ENCODE peak calls at places on chromosome 2, in six cellular contexts. D is thyroid gland, N is keratinocyte, O is uterus, I is fibroblast of lung, M is K562. Z is an unnamed sample.

GRCh38 chr2:28926837-28927236 is 32.4 kb downstream of the WDR43 start:
- DNase-seq in D (no peak), N (peak; percentile 21), O (no peak), I (peak; percentile 52), M (no peak), Z (no peak)

GRCh38 chr2:135074216-135074615 is 22.1 kb downstream of the RAB3GAP1 start:
- DNase-seq in D (no peak), N (no peak), O (no peak), I (no peak), M (no peak), Z (no peak)

GRCh38 chr2:100520224-100520623 is 42.6 kb upstream of the PDCL3 start:
- DNase-seq in D (no peak), N (no peak), O (no peak), I (no peak), M (no peak), Z (no peak)

GRCh38 chr2:216578325-216578724 is 54.9 kb upstream of the IGFBP2 start:
- DNase-seq in D (no peak), N (no peak), O (no peak), I (no peak), M (no peak), Z (no peak)

GRCh38 chr2:88690591-88691338 is 708 bp upstream of the RPIA start:
- DNase-seq in D (peak; percentile 62), N (peak; percentile 36), O (no peak), I (no peak), M (peak; percentile 49), Z (peak; percentile 26)

GRCh38 chr2:19685713-19686112 is 216.1 kb downstream of the TTC32 start:
- DNase-seq in D (no peak), N (no peak), O (no peak), I (no peak), M (no peak), Z (peak; percentile 25)

GRCh38 chr2:19070866-19071265 is 287.6 kb downstream of the OSR1 start:
- DNase-seq in D (no peak), N (no peak), O (no peak), I (peak; percentile 95), M (no peak), Z (no peak)

GRCh38 chr2:55880416-55881143 is 43.0 kb downstream of the EFEMP1 start:
- DNase-seq in D (no peak), N (no peak), O (no peak), I (peak; percentile 61), M (no peak), Z (no peak)

GRCh38 chr2:232603283-232603682 is 30.1 kb upstream of the EFHD1 start:
- DNase-seq in D (no peak), N (no peak), O (no peak), I (no peak), M (no peak), Z (no peak)

GRCh38 chr2:218995972-218996644 is 2.9 kb upstream of the CRYBA2 start:
- DNase-seq in D (peak; percentile 85), N (no peak), O (peak; percentile 80), I (peak; percentile 79), M (peak; percentile 92), Z (peak; percentile 90)

GRCh38 chr2:196783431-196784094 is 15.9 kb downstream of the GTF3C3 start:
- DNase-seq in D (no peak), N (no peak), O (no peak), I (peak; percentile 47), M (no peak), Z (no peak)

GRCh38 chr2:69026026-69026425 is 13.0 kb downstream of the ANTXR1 start:
- DNase-seq in D (peak; percentile 43), N (no peak), O (no peak), I (peak; percentile 62), M (peak; percentile 51), Z (peak; percentile 40)

GRCh38 chr2:12296120-12296519 is 420.6 kb upstream of the TRIB2 start:
- DNase-seq in D (no peak), N (no peak), O (no peak), I (no peak), M (no peak), Z (no peak)

DNA sequence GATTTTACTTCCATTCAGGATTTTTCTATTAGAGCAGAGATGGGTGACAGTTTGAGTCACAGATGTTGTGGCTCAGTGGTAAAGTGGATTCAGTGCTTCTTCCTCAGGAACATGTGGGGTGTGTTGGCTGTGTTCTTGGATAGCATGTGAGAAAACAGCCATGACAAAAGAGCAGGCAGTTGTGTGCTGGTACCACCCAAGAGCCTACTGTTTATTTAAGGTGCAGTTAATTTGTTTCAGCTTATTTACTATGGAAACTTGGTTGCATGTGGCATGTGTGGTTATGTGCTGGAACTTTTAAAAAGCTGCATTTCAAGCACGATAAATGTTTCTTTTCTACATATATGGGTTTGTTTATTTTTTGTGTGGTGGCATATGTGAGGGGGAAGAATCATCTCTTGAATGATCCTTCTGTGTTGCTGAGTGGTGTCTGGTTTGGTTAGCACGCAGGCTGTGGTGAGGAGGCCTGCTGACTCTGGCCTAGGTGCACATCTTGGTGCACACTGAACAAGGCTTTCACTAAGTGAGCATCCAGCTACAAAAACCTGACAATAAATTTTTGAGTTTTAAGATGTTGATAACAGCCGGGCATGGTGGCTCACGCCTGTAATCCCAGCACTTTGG is 67.3 kb downstream of the SPTBN1 start:
- DNase-seq in D (no peak), N (no peak), O (no peak), I (peak; percentile 20), M (no peak), Z (no peak)
- H3K4me1 ChIP-seq in D (peaks cover 27% of the 10 kb centered on the region), N (peaks cover 16% of the 10 kb centered on the region), O (no peaks in the 10 kb centered on the region), I (peaks cover 11% of the 10 kb centered on the region), M (no peaks in the 10 kb centered on the region), Z (peaks cover 4% of the 10 kb centered on the region)

GRCh38 chr2:64996914-64997313 is 7.7 kb downstream of the SLC1A4 start:
- DNase-seq in D (no peak), N (no peak), O (no peak), I (no peak), M (no peak), Z (peak; percentile 26)
- TF ChIP-seq CTCF in D (no peak), N (peak; percentile 15), O (no peak), I (no peak), M (no peak), Z (no peak)

GRCh38 chr2:162185833-162186232 is 33.8 kb upstream of the GCG start:
- DNase-seq in D (no peak), N (no peak), O (no peak), I (no peak), M (no peak), Z (no peak)

GRCh38 chr2:162184796-162185195 is 32.7 kb upstream of the GCG start:
- DNase-seq in D (no peak), N (no peak), O (no peak), I (peak; percentile 27), M (no peak), Z (no peak)

GRCh38 chr2:162177301-162177700 is 25.3 kb upstream of the GCG start:
- DNase-seq in D (no peak), N (no peak), O (no peak), I (no peak), M (no peak), Z (no peak)

GRCh38 chr2:162184362-162184761 is 32.3 kb upstream of the GCG start:
- DNase-seq in D (no peak), N (no peak), O (no peak), I (no peak), M (no peak), Z (no peak)

DNA sequence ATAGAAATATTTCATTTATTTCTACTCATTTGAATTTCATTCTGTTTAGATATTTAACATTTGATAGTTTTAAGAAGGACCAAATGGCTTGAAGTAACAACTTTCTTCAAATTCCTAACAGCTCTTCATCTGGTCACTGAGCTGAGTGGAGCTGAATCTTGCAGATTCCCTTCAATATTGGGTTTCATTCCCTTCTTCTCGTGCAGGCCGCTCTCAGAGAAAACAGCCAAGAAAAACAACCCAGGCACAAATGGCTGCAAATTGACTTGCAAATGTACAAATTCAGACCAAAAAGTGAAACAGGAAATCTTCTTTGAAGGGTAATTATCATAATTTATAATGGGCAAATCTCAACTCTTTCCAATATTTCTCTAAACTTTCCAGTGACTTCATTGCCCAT is 30.3 kb upstream of the GCG start:
- DNase-seq in D (no peak), N (no peak), O (no peak), I (no peak), M (no peak), Z (no peak)
- H3K27ac ChIP-seq in D (no peak overlapping the region), N (no peak overlapping the region), O (no peak overlapping the region), I (no peak overlapping the region), M (no peak overlapping the region), Z (no peak overlapping the region)

GRCh38 chr2:241932895-241933174 is 63.3 kb downstream of the RTP5 start:
- DNase-seq in D (no peak), N (no peak), O (peak; percentile 57), I (no peak), M (no peak), Z (no peak)

GRCh38 chr2:241931084-241931975 is 61.8 kb downstream of the RTP5 start:
- DNase-seq in D (no peak), N (no peak), O (no peak), I (no peak), M (no peak), Z (no peak)

GRCh38 chr2:241931976-241932894 is 62.7 kb downstream of the RTP5 start:
- DNase-seq in D (no peak), N (no peak), O (no peak), I (no peak), M (no peak), Z (no peak)

GRCh38 chr2:241926541-241927311 is 57.2 kb downstream of the RTP5 start:
- DNase-seq in D (no peak), N (no peak), O (no peak), I (no peak), M (no peak), Z (no peak)

GRCh38 chr2:241929551-241930490 is 60.3 kb downstream of the RTP5 start:
- DNase-seq in D (no peak), N (no peak), O (no peak), I (no peak), M (no peak), Z (no peak)
- H3K4me1 ChIP-seq in D (peaks cover 25% of the 10 kb centered on the region), N (no peaks in the 10 kb centered on the region), O (peaks cover 7% of the 10 kb centered on the region), I (no peaks in the 10 kb centered on the region), M (peaks cover 7% of the 10 kb centered on the region), Z (peaks cover 15% of the 10 kb centered on the region)

GRCh38 chr2:61530365-61531148 is 7.6 kb downstream of the XPO1 start:
- DNase-seq in D (no peak), N (no peak), O (no peak), I (peak; percentile 10), M (no peak), Z (no peak)
- TF ChIP-seq CTCF in D (no peak), N (no peak), O (no peak), I (no peak), M (no peak), Z (no peak)

DNA sequence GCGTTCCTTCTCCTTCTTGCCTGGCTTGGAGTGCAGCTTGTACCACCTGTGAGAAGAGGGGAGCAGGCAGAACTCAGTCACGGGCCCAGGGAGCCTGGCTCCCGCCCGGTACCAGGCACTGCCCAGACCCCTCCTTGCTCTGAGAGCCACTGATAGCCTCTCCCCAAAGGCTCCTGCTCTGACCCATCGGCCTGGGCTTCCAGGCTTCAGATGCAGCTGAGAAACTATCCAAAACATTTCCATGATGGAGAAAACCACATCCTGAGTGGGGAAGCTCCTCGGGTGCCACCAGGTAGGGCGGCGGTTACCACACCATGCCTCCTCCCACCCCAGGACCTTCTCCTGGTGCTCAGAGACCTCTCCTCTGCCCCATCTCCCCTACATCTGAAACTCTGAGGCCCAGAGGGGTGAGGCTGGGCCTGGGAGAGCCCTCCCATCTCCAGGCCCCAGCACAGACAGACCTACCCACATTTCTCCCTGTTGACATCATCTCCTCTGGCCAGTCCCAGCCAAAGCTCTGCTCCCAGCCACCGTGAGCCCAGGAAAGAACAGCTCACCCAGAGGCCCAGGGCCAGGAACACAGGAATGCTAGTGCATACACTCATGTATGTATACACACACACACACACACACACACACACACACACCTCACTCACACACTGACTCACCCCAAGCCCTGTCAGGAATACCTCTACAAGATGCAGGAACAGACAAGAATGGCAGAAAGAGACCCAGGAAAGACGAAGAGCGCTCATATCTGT is 17.9 kb upstream of the SFXN5 start:
- DNase-seq in D (no peak), N (peak; percentile 98), O (peak; percentile 74), I (peak; percentile 96), M (no peak), Z (no peak)
- H3K27ac ChIP-seq in D (no peak overlapping the region), N (peak overlapping the region; percentile 93), O (peak overlapping the region; percentile 73), I (peak overlapping the region; percentile 70), M (no peak overlapping the region), Z (no peak overlapping the region)

Z was measured in testis.